ENCODE peak calls at places on chromosomes 11 and 22, in eight cellular contexts. Z is choroid plexus epithelial cell; L is lung; R is CD8-positive, alpha-beta T cell; S is fibroblast of pulmonary artery; G is heart right ventricle; E is OCI-LY7; T is left lung. P is an unnamed sample.

GRCh38 chr11:62295504-62295903 is 3.4 kb downstream of the SCGB1D4 start:
- DNase-seq in T (no peak), R (no peak), L (no peak), E (no peak), Z (peak), S (peak), G (no peak), P (no peak)

GRCh38 chr11:96228472-96228871 is 114.5 kb downstream of the MAML2 start:
- DNase-seq in G (peak), L (peak), R (no peak), Z (peak), S (peak), T (peak), E (no peak), P (peak)

GRCh38 chr11:8009856-8010255 is 22.7 kb downstream of the EIF3F start:
- DNase-seq in R (no peak), Z (no peak), G (no peak), S (no peak), E (no peak), T (no peak), L (no peak), P (no peak)

GRCh38 chr11:9726313-9727022 is 62.6 kb downstream of the SWAP70 start:
- DNase-seq in R (no peak), L (no peak), Z (peak), G (no peak), S (peak), T (no peak), E (no peak), P (no peak)

GRCh38 chr11:122633219-122633829 is 22.2 kb upstream of the UBASH3B start:
- DNase-seq in R (no peak), T (no peak), G (peak), Z (peak), L (no peak), S (peak), E (peak), P (no peak)

GRCh38 chr11:121226415-121227263 is 65.9 kb upstream of the SC5D start:
- DNase-seq in Z (no peak), R (no peak), L (no peak), E (no peak), G (no peak), S (no peak), T (no peak), P (no peak)

GRCh38 chr11:9461760-9462134 is 935 bp downstream of the ZNF143 start:
- DNase-seq in Z (peak), S (peak), G (no peak), E (peak), T (no peak), R (no peak), L (no peak), P (no peak)

GRCh38 chr22:24925586-24926427 is 20.7 kb downstream of the LHFPL7 start:
- DNase-seq in E (no peak), L (no peak), G (no peak), R (no peak), T (no peak), Z (no peak), S (no peak), P (no peak)

GRCh38 chr11:127275771-127276170 is 275.2 kb upstream of the KIRREL3 start:
- DNase-seq in L (no peak), E (no peak), R (no peak), G (no peak), T (no peak), Z (no peak), S (no peak), P (no peak)

GRCh38 chr22:39122772-39123470 is 25.9 kb downstream of the APOBEC3H start:
- DNase-seq in T (peak), Z (no peak), E (no peak), R (no peak), L (no peak), S (no peak), G (no peak), P (no peak)

GRCh38 chr22:37904572-37905533 is 1.2 kb upstream of the MICALL1 start:
- DNase-seq in L (peak), G (peak), E (no peak), R (no peak), S (peak), T (no peak), Z (peak), P (peak)

GRCh38 chr11:132824642-132825041 is 707.7 kb downstream of the OPCML start:
- DNase-seq in G (no peak), R (no peak), Z (no peak), E (no peak), T (no peak), S (no peak), L (no peak), P (no peak)

GRCh38 chr11:78643676-78644056 is 69.0 kb upstream of the NARS2 start:
- DNase-seq in S (no peak), R (no peak), L (no peak), G (no peak), T (no peak), E (no peak), Z (no peak), P (no peak)

GRCh38 chr11:123190504-123190903 is 4.5 kb downstream of the CLMP start:
- DNase-seq in Z (no peak), R (no peak), S (no peak), L (no peak), G (no peak), T (no peak), E (no peak), P (no peak)

GRCh38 chr11:130068986-130069683 is 559 bp upstream of the APLP2 start:
- DNase-seq in Z (peak), T (peak), S (peak), G (peak), E (no peak), R (peak), L (peak), P (peak)
- TF ChIP-seq CTCF in Z (peak), T (no peak), S (peak), G (peak), E (peak), R (no peak), L (no peak), P (no peak)

GRCh38 chr22:29219881-29220670 is 14.4 kb downstream of the EMID1 start:
- DNase-seq in Z (no peak), R (no peak), E (no peak), G (no peak), S (no peak), T (no peak), L (no peak), P (no peak)
- H3K4me3 ChIP-seq in Z (no peak), R (no peak), E (no peak), G (no peak), S (no peak), T (no peak), L (no peak), P (no peak)

GRCh38 chr11:134725939-134726639 is 314.0 kb upstream of the B3GAT1 start:
- DNase-seq in L (no peak), R (no peak), E (no peak), Z (no peak), S (no peak), T (no peak), G (no peak), P (no peak)
- TF ChIP-seq CTCF in L (no peak), R (no peak), E (peak), Z (no peak), S (no peak), T (no peak), G (no peak), P (no peak)

GRCh38 chr11:134243913-134244312 is 9.2 kb downstream of the THYN1 start:
- DNase-seq in S (no peak), T (no peak), R (no peak), E (no peak), G (no peak), Z (no peak), L (no peak), P (no peak)
- H3K4me3 ChIP-seq in S (no peak), T (no peak), R (no peak), E (no peak), G (no peak), Z (no peak), L (no peak), P (no peak)

DNA sequence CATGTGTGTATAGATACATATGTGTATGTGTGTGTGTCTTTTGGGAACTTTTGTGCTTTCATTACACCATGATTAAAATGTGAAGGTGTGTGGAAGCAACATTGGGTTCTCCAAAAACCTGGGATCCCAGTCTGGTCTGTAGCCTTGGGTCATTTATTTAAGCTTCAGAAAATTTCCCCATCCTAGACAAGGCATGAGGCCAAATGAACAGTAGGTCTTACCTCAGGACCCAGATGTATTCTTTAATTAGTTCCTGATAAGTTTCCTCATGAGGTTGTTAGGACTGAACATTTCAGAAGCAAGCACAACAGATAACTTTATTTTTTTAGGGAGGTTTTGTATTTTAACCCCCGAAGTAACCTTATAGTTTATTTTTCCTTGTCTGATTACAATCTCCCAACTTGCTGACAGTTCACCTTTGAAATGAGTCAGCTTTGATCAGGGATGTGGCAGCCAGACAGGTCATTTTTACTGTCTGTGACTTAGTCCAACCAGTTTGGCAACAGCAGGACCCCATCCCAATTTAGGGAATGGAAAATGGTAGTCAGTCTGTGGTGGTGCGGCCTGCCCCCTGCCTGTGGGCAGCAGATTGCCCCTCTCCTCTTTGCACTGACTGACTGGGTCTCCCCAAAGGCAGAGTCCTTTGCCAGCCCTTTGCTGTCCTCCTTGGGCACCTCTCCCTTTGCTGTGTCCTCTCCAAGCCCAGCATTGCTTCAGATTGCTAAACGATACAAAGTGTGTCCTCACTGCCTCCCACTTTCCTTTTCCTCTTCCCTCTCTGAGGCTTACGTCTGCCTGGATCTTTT is 88.3 kb downstream of the NAV2 start:
- DNase-seq in Z (peak), T (no peak), L (no peak), E (no peak), G (no peak), S (no peak), R (no peak), P (no peak)
- TF ChIP-seq CTCF in Z (peak), T (no peak), L (no peak), E (no peak), G (no peak), S (peak), R (no peak), P (no peak)

GRCh38 chr11:93710239-93710638 is 31.1 kb downstream of the TAF1D start:
- DNase-seq in S (no peak), T (no peak), L (no peak), Z (no peak), G (no peak), R (no peak), E (no peak), P (no peak)
- H3K4me3 ChIP-seq in S (no peak), T (no peak), L (no peak), Z (no peak), G (no peak), R (no peak), E (no peak), P (no peak)

DNA sequence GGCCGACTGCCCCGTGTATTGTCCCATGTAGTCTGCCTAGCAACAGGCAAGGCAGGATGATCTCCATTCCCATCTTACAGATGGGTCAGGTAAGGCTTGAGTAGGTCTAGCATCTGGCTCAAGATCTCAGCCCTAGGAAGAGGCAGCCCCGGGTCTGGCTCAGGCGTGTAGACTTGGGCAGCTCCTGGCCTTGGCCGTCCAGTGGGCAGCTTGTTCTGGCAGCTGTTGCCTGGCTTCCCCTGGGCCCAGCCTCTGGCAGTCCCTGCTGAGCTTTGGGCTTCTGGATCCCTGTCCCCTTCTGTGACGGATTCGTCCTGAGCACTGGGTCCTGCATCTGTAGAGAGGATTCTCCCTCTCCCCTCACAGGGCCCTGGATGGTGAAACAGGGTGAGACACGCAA is 72.4 kb downstream of the MPPED1 start:
- DNase-seq in Z (no peak), L (no peak), G (no peak), T (peak), S (no peak), R (no peak), E (no peak), P (no peak)
- TF ChIP-seq CTCF in Z (no peak), L (no peak), G (no peak), T (no peak), S (no peak), R (no peak), E (no peak), P (no peak)

GRCh38 chr22:44645083-44645482 is 56.9 kb upstream of the PRR5 start:
- DNase-seq in T (no peak), Z (no peak), L (no peak), R (no peak), E (no peak), S (no peak), G (no peak), P (no peak)

GRCh38 chr22:44646668-44647067 is 55.3 kb upstream of the PRR5 start:
- DNase-seq in L (no peak), G (no peak), S (no peak), E (no peak), R (no peak), T (no peak), Z (no peak), P (no peak)

GRCh38 chr22:44646141-44646540 is 55.9 kb upstream of the PRR5 start:
- DNase-seq in G (no peak), E (no peak), Z (no peak), L (no peak), T (no peak), R (no peak), S (no peak), P (no peak)

GRCh38 chr22:44647141-44647540 is 54.9 kb upstream of the PRR5 start:
- DNase-seq in T (no peak), R (no peak), S (no peak), L (no peak), G (no peak), E (no peak), Z (no peak), P (no peak)

GRCh38 chr22:44645531-44645930 is 56.5 kb upstream of the PRR5 start:
- DNase-seq in E (no peak), L (no peak), G (no peak), R (no peak), Z (no peak), T (no peak), S (no peak), P (no peak)
- H3K4me3 ChIP-seq in E (no peak), L (no peak), G (no peak), R (no peak), Z (no peak), T (no peak), S (no peak), P (no peak)